ENCODE peak calls at places on chromosome 1, in five cellular contexts. Y, W, F, T and L are unnamed samples. For H3K27me3 and H3K36me3, the result is how much of the 10 kb centered on the place peaks cover.

GRCh38 chr1:77558591-77559164 is 123.8 kb downstream of the ZZZ3 start:
- DNase-seq in Y (no peak), W (no peak), F (no peak), T (no peak), L (no peak)

GRCh38 chr1:204376919-204377799 is 17.4 kb upstream of the PLEKHA6 start:
- DNase-seq in Y (no peak), W (peak), F (no peak), T (no peak), L (no peak)

GRCh38 chr1:116834605-116835004 is 75.1 kb upstream of the PTGFRN start:
- DNase-seq in Y (no peak), W (peak), F (no peak), T (no peak), L (no peak)

GRCh38 chr1:20590313-20590777 is 1.4 kb downstream of the CDA start:
- DNase-seq in Y (peak), W (no peak), F (no peak), T (no peak), L (no peak)

GRCh38 chr1:4699724-4700301 is 45.4 kb downstream of the AJAP1 start:
- DNase-seq in Y (no peak), W (no peak), F (no peak), T (no peak), L (peak)

GRCh38 chr1:115107501-115108260 is 18.4 kb upstream of the TSPAN2 start:
- DNase-seq in Y (no peak), W (no peak), F (no peak), T (no peak), L (no peak)

GRCh38 chr1:177780096-177780700 is 189.7 kb downstream of the SEC16B start:
- DNase-seq in Y (no peak), W (peak), F (peak), T (no peak), L (peak)

GRCh38 chr1:79380078-79380477 is 373.5 kb upstream of the ADGRL4 start:
- DNase-seq in Y (no peak), W (no peak), F (peak), T (no peak), L (no peak)

GRCh38 chr1:234933031-234933430 is 195.6 kb downstream of the TOMM20 start:
- DNase-seq in Y (no peak), W (no peak), F (no peak), T (no peak), L (no peak)

DNA sequence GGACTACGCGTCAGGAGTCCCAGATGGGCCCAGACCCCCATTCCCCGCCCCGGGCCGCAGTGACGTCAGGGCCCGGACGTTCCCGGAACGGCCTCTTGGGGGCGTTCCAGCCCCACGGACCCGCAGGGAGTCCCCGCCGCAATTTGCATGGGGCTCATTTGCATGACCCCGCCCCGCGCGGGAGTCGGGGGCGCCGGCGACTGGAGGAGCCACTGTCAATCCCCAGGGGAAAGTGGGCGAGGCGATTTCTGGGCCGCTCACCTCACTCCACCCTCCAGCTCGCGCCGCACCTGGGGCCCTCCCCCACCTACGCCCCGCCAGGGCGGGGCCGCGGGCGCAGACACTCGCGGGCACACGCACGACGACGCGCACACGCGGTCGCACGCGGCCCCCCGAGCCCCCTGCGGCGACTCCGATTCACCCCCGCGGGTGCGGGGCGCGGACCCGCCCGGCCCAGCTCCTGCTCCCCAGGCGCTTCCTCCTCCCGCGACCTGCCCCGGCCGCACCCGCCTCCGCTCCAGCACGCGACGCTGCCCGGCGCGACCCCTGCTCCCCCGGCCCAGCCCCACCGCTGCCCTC is 13.2 kb downstream of the AGRN start:
- DNase-seq in Y (peak), W (peak), F (peak), T (peak), L (peak)
- H3K4me3 ChIP-seq in Y (peak), W (no peak), F (peak), T (peak), L (peak)

GRCh38 chr1:2935184-2935583 is 86.1 kb upstream of the ACTRT2 start:
- DNase-seq in Y (no peak), W (no peak), F (no peak), T (no peak), L (no peak)

GRCh38 chr1:2934173-2934540 is 87.1 kb upstream of the ACTRT2 start:
- DNase-seq in Y (no peak), W (no peak), F (no peak), T (no peak), L (no peak)

GRCh38 chr1:2934642-2935081 is 86.6 kb upstream of the ACTRT2 start:
- DNase-seq in Y (no peak), W (no peak), F (no peak), T (no peak), L (no peak)

GRCh38 chr1:2932671-2933350 is 88.5 kb upstream of the ACTRT2 start:
- DNase-seq in Y (no peak), W (no peak), F (no peak), T (no peak), L (no peak)

DNA sequence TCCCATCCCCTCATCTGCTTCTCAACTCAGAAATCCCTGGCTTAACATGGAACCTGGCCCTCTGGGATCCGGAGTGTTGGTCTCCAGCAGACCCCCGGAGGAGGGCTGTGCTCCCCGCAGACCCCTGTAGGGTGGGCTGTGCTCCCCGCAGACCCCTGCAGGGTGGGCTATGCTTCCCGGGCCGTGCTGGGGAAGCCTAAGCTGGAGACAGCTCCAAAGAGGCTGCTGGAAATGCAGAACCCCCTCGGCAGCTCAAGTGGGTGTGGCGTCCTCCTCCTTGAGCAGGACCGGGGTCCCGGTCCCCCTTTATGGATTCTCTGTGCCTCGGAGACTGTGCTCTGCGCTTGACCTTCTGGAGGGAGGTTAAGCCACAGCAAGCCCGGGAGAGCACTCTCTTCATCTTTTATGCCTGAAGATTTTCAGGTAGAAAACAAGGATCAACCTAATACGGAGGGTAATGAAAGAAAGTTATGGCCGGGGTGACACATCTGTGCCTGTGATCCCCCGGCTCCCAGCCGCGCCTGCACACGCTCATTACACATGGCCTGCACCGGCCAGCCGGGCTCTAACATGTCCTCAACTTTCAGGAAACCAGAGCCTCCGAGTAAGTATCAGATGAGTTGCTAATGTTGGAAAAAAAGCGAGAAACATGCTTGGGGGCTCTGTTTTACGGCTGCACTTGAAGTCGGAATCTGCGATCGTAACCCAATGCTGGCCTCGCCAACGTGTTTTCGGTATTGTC is 87.7 kb upstream of the ACTRT2 start:
- DNase-seq in Y (no peak), W (no peak), F (no peak), T (no peak), L (no peak)
- H3K27me3 ChIP-seq in Y (under half), W (under half), F (under half), T (half or more), L (under half)

DNA sequence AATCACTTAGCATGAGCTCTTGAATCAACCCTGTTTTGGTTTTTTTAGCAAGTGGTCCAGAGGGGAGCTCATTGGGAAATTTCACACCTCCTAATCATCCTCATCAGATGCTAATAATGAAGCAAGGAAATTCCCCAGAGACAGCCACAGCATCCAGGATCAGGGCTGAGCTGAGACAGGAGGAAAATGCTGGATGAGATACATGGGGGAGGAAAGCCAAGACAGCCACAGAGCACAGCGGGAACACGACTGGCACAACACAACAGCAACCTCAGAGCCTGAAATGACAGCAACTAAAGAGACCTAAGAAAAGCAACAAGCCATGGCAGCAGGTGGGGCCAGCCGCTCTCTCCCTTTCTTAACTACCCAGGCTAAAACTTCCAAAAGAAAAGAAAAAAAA is 70.4 kb downstream of the UBR4 start:
- DNase-seq in Y (no peak), W (peak), F (peak), T (no peak), L (no peak)
- H3K36me3 ChIP-seq in Y (half or more), W (half or more), F (half or more), T (half or more), L (under half)

DNA sequence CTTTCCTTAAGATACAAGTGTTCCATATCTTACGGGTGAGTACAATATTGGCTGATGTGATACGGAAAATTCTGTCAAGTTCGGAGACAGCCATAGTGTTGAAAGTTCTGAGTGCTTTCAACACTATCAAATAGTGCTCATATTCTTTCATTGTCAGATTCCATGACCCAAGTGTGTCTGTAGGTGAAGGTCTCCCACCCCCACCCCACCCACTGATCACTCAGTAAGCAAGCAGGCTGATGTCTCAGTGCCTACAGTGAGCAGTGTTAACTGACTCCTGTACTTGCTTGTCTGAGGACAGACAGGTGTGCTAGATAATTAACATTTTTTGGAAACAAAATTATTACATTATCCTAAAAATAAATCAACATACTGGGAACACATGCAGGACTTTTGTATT is 74.0 kb downstream of the LRRC8D start:
- DNase-seq in Y (no peak), W (no peak), F (no peak), T (no peak), L (no peak)
- H3K4me3 ChIP-seq in Y (no peak), W (no peak), F (no peak), T (no peak), L (no peak)

DNA sequence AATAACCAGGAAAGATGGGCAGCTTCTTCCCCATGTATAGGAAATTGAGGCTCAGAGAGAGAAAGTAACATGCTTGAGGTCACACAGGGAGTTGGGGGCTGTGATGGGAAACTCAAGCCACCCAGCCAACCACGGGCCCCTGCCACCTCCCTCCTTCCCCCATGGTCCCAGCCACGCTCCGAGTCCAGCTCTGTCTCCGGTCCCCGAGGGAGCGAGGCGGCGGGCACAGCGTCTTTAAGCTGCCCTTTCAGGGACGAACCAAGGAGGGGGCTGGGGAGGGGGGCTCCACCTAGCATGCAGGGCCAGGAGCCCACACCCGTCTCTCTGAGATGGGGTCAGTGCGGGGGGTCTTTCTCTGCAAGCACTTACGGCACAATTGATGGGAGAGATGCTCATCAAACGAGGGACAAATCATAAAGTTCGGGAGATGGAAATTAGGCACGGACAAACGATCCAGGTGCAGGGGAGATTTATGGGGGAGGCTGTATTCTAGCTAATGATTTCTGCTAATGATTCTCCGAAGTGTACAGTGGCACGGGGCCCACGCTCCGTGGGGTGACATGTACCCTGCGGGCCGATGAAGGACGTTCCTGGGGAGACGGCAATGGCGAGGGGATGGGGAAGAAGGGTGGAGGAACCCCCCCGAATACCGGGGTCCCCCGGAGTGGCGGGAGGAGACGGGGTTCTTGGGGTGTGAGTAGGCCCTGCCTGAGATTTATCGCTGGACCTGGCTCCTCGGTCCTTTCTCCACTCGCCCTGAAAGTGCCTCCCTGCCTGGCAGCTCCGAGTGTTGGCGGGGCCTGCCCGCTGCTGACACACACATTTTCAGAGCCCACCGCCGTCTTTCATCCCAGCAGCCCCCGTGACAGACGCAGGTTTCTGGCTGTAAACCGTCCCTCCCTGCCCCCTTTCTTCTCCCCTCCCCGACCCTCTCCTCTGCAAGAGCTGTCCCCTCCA is 31.2 kb upstream of the CASZ1 start:
- DNase-seq in Y (no peak), W (no peak), F (no peak), T (no peak), L (no peak)
- H3K27me3 ChIP-seq in Y (under half), W (under half), F (under half), T (half or more), L (under half)

GRCh38 chr1:154256666-154257065 is 15.8 kb upstream of the HAX1 start:
- DNase-seq in Y (no peak), W (no peak), F (no peak), T (no peak), L (no peak)

GRCh38 chr1:154258784-154259183 is 13.6 kb upstream of the HAX1 start:
- DNase-seq in Y (no peak), W (no peak), F (no peak), T (no peak), L (no peak)

GRCh38 chr1:154253671-154254070 is 18.8 kb upstream of the HAX1 start:
- DNase-seq in Y (no peak), W (no peak), F (no peak), T (no peak), L (no peak)
- H3K36me3 ChIP-seq in Y (half or more), W (half or more), F (half or more), T (half or more), L (half or more)

GRCh38 chr1:109543988-109544735 is 4.3 kb upstream of the GNAI3 start:
- DNase-seq in Y (no peak), W (peak), F (no peak), T (no peak), L (peak)

GRCh38 chr1:109547412-109548320 is 749 bp upstream of the GNAI3 start:
- DNase-seq in Y (no peak), W (peak), F (no peak), T (no peak), L (peak)

GRCh38 chr1:109543283-109543987 is 3.8 kb downstream of the GPR61 start:
- DNase-seq in Y (no peak), W (no peak), F (no peak), T (no peak), L (peak)

GRCh38 chr1:109548321-109549267 is at the start of gene GNAI3:
- DNase-seq in Y (peak), W (peak), F (peak), T (peak), L (peak)

DNA sequence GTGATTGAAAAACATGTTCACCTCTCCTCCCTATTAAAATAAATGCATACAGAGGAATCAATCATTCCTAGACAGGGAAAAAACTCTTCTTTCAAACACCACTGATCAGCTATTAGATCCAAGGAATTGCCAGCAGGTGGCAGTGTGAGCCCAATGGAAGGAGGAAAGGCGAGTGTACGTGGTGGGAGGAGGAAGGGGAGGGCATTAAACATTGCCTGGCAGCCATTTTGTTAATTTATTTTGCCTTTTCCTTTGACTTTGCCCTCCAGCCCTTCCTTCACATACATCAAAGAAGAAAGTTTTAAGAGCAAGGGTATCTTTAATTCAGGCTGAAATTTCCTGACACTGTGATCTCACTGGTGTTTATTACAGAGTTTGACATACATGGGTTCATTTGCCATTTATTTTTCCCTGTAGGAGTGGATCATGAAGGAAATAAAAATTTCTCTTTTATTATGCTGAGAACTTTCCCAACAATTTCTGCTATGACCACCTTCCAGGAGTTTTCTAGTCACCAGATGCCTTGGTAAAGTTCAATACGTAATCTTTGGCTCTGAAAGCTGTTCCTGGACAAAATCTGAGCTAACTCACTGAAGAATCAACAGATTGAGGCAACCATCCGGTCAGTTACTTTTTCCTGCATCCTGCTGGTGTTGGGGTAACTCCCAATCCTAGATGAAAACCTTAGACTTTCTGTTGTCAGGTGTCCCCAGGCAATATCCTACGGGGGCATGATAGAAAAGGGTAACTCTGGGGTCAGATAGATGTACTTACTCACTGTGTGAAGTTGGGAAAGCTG is 1.9 kb upstream of the GNAI3 start:
- DNase-seq in Y (peak), W (peak), F (peak), T (peak), L (peak)
- H3K4me3 ChIP-seq in Y (peak), W (peak), F (no peak), T (peak), L (no peak)